ENCODE peak calls at places on chromosomes 7 and 10, in five cellular contexts. Q is mesendoderm; R is CD8-positive, alpha-beta memory T cell; W is uterus; I is K562. U is an unnamed sample. For H3K4me1, the result is how much of the 10 kb centered on the place peaks cover.

GRCh38 chr7:1022801-1023465 is 21.4 kb upstream of the GPR146 start:
- DNase-seq in W (no peak), I (no peak), Q (no peak), R (no peak), U (no peak)

GRCh38 chr7:106767073-106767472 is 98.0 kb upstream of the PIK3CG start:
- DNase-seq in Q (no peak), I (no peak), W (no peak), R (no peak), U (no peak)

GRCh38 chr10:52318822-52319464 is 4.9 kb downstream of the DKK1 start:
- DNase-seq in W (no peak), R (no peak), I (no peak), Q (no peak), U (no peak)

GRCh38 chr10:129964611-129965417 is 740 bp upstream of the EBF3 start:
- DNase-seq in W (no peak), R (no peak), I (no peak), Q (no peak), U (no peak)

GRCh38 chr10:17059197-17059688 is 70.4 kb downstream of the CUBN start:
- DNase-seq in I (no peak), W (no peak), Q (no peak), R (no peak), U (no peak)

GRCh38 chr7:48280100-48280499 is 108.8 kb downstream of the ABCA13 start:
- DNase-seq in R (no peak), W (no peak), I (no peak), Q (no peak), U (no peak)

GRCh38 chr7:50953303-50953702 is 170.6 kb upstream of the GRB10 start:
- DNase-seq in I (no peak), W (no peak), R (no peak), Q (no peak), U (no peak)

GRCh38 chr10:75283150-75284096 is 47.7 kb upstream of the COMTD1 start:
- DNase-seq in I (no peak), W (peak), Q (peak), R (no peak), U (no peak)

GRCh38 chr10:89805599-89806013 is 104.2 kb downstream of the KIF20B start:
- DNase-seq in I (no peak), Q (no peak), W (no peak), R (no peak), U (no peak)

GRCh38 chr7:8255680-8256656 is 6.0 kb downstream of the ICA1 start:
- DNase-seq in I (no peak), Q (peak), R (no peak), W (no peak), U (no peak)

GRCh38 chr10:111972109-111972508 is 211.5 kb downstream of the GPAM start:
- DNase-seq in I (no peak), R (no peak), Q (no peak), W (no peak), U (no peak)

GRCh38 chr7:92586403-92586802 is 3.8 kb downstream of the FAM133B start:
- DNase-seq in I (no peak), W (no peak), Q (no peak), R (no peak), U (no peak)

GRCh38 chr7:114048386-114049235 is 129.8 kb upstream of the PPP1R3A start:
- DNase-seq in Q (no peak), I (no peak), R (peak), W (no peak), U (peak)

GRCh38 chr10:82942572-82943091 is 1067.6 kb downstream of the NRG3 start:
- DNase-seq in R (no peak), W (no peak), I (no peak), Q (no peak), U (no peak)

GRCh38 chr10:86401588-86402282 is 35.1 kb upstream of the GRID1 start:
- DNase-seq in W (peak), I (no peak), R (no peak), Q (no peak), U (peak)

GRCh38 chr7:36036590-36036989 is 116.5 kb upstream of the EEPD1 start:
- DNase-seq in I (no peak), W (no peak), R (no peak), Q (peak), U (no peak)

GRCh38 chr7:92044148-92044547 is 90.1 kb downstream of the CYP51A1 start:
- DNase-seq in Q (no peak), W (no peak), R (no peak), I (no peak), U (no peak)

GRCh38 chr7:107998660-107999480 is 4.1 kb downstream of the LAMB1 start:
- DNase-seq in Q (no peak), I (no peak), R (no peak), W (no peak), U (no peak)

GRCh38 chr10:3780766-3781457 is 4.1 kb downstream of the KLF6 start:
- DNase-seq in W (no peak), R (no peak), I (no peak), Q (peak), U (peak)

GRCh38 chr10:68105820-68106219 is 3.5 kb upstream of the MYPN start:
- DNase-seq in I (no peak), R (no peak), Q (no peak), W (no peak), U (no peak)

GRCh38 chr7:45216181-45216580 is 58.6 kb downstream of the RAMP3 start:
- DNase-seq in W (no peak), R (no peak), Q (no peak), I (no peak), U (no peak)

GRCh38 chr7:48637382-48637781 is 287.0 kb upstream of the CDC14C start:
- DNase-seq in Q (peak), R (no peak), W (no peak), I (no peak), U (no peak)

GRCh38 chr7:107032050-107032449 is 12.5 kb upstream of the PRKAR2B start:
- DNase-seq in I (no peak), R (no peak), Q (no peak), W (no peak), U (no peak)

GRCh38 chr10:70158113-70158512 is 11.6 kb upstream of the TYSND1 start:
- DNase-seq in I (peak), Q (no peak), W (no peak), R (no peak), U (no peak)

GRCh38 chr10:71266147-71266917 is 52.7 kb upstream of the SLC29A3 start:
- DNase-seq in W (peak), R (no peak), I (peak), Q (peak), U (no peak)

GRCh38 chr7:5284304-5285281 is 1.9 kb downstream of the SLC29A4 start:
- DNase-seq in R (no peak), Q (peak), I (peak), W (no peak), U (no peak)

GRCh38 chr10:130438861-130439260 is 302.7 kb downstream of the GLRX3 start:
- DNase-seq in Q (no peak), I (no peak), W (no peak), R (no peak), U (no peak)

GRCh38 chr7:151632750-151633515 is 113.2 kb upstream of the RHEB start:
- DNase-seq in R (peak), W (peak), I (no peak), Q (peak), U (peak)

GRCh38 chr10:110446954-110447608 is 50.6 kb upstream of the DUSP5 start:
- DNase-seq in R (no peak), Q (peak), I (no peak), W (no peak), U (no peak)

GRCh38 chr7:92402920-92403759 is 44.1 kb upstream of the GATAD1 start:
- DNase-seq in I (no peak), W (no peak), R (no peak), Q (peak), U (no peak)

GRCh38 chr10:97336942-97337719 is 2.6 kb upstream of the FRAT2 start:
- DNase-seq in I (no peak), W (no peak), Q (peak), R (no peak), U (no peak)

GRCh38 chr7:151748733-151749132 is 128.2 kb downstream of the PRKAG2 start:
- DNase-seq in I (no peak), W (no peak), Q (no peak), R (no peak), U (no peak)

GRCh38 chr7:128921866-128922440 is 11.4 kb upstream of the KCP start:
- DNase-seq in I (no peak), Q (no peak), R (no peak), W (no peak), U (no peak)

GRCh38 chr7:139830292-139830691 is 1.2 kb downstream of the TBXAS1 start:
- DNase-seq in R (no peak), I (no peak), W (no peak), Q (no peak), U (no peak)

GRCh38 chr10:35416628-35417625 is 80.6 kb downstream of the CCNY start:
- DNase-seq in Q (peak), I (no peak), R (no peak), W (peak), U (no peak)

GRCh38 chr10:71369602-71370001 is 27.1 kb upstream of the CDH23 start:
- DNase-seq in W (no peak), Q (no peak), R (no peak), I (no peak), U (no peak)

GRCh38 chr7:30143748-30144251 is 9.0 kb downstream of the MTURN start:
- DNase-seq in W (no peak), R (no peak), I (no peak), Q (no peak), U (no peak)

GRCh38 chr10:29150010-29150409 is 138.9 kb upstream of the LYZL1 start:
- DNase-seq in W (no peak), I (no peak), Q (peak), R (no peak), U (no peak)

GRCh38 chr7:98815313-98815712 is 54.5 kb downstream of the TMEM130 start:
- DNase-seq in W (no peak), Q (no peak), R (no peak), I (no peak), U (no peak)
- H3K4me1 ChIP-seq in W (under half), Q (under half), R (under half), I (under half), U (under half)

GRCh38 chr10:452512-453504 is 236.7 kb downstream of the DIP2C start:
- DNase-seq in Q (no peak), I (no peak), W (no peak), R (no peak), U (no peak)

GRCh38 chr10:454860-455259 is 234.6 kb downstream of the DIP2C start:
- DNase-seq in Q (peak), R (no peak), W (peak), I (no peak), U (no peak)

GRCh38 chr10:451021-451471 is 238.4 kb downstream of the DIP2C start:
- DNase-seq in Q (no peak), W (no peak), R (peak), I (no peak), U (peak)

GRCh38 chr10:451856-452255 is 237.6 kb downstream of the DIP2C start:
- DNase-seq in W (no peak), R (no peak), Q (no peak), I (no peak), U (no peak)

GRCh38 chr10:450463-450862 is 239.0 kb downstream of the DIP2C start:
- DNase-seq in Q (no peak), W (no peak), R (no peak), I (no peak), U (no peak)
- H3K27ac ChIP-seq in Q (no peak), W (no peak), R (no peak), I (no peak), U (peak)

GRCh38 chr10:114525368-114525949 is 121.2 kb upstream of the AFAP1L2 start:
- DNase-seq in I (no peak), R (peak), W (peak), Q (peak), U (peak)
- H3K4me1 ChIP-seq in I (under half), R (half or more), W (under half), Q (under half), U (under half)

GRCh38 chr10:116655573-116655972 is 34.8 kb downstream of the PNLIPRP2 start:
- DNase-seq in Q (peak), R (no peak), I (no peak), W (no peak), U (no peak)

GRCh38 chr10:116659049-116659670 is 38.4 kb downstream of the PNLIPRP2 start:
- DNase-seq in R (no peak), I (no peak), Q (no peak), W (no peak), U (no peak)

GRCh38 chr10:116660860-116661259 is 40.1 kb downstream of the PNLIPRP2 start:
- DNase-seq in W (no peak), I (no peak), R (no peak), Q (no peak), U (no peak)

GRCh38 chr10:116654816-116655215 is 34.1 kb downstream of the PNLIPRP2 start:
- DNase-seq in I (peak), Q (peak), R (no peak), W (no peak), U (no peak)

DNA sequence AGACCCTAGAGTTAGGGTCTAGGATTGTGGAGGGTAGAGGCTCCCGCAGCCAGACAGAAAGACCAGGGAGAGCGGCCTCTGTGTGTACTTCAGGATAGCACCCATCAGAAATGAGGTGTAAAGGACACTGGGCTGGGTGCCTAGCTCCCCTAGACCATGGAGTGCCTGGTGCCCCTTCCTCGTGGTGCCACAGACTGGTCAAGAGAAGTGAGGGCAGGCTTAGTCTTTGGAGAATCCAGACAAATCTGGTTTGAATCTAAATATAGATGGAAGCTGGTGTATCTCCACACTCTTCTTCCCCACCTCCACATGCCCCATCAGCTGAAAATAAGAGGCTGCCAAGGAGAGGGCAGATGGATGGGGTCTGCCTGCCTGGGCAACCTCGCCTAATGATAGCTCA is 37.4 kb downstream of the PNLIPRP2 start:
- DNase-seq in R (no peak), Q (no peak), I (no peak), W (no peak), U (no peak)
- H3K27ac ChIP-seq in R (no peak), Q (no peak), I (no peak), W (no peak), U (no peak)

DNA sequence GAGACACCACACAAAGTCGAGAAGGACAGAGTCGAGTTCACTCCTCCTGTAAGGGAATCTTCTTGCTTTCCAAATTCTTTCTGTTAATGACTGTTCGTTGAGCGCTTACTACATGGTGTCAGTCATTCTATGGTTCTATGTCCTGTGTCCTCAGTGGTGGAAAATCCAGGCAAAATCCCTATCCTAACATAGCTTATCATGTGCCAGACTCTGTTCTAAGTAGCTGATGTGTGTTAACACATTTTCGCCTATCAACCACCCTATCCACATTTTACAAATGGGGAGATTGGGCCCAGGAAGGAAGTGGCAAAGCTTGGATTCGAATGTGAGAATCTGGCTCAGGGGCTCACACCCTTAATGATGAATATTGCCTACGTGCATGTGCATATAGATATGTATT is 280.1 kb downstream of the GATA3 start:
- DNase-seq in W (no peak), I (no peak), Q (peak), R (no peak), U (no peak)
- H3K4me1 ChIP-seq in W (under half), I (under half), Q (under half), R (under half), U (under half)

DNA sequence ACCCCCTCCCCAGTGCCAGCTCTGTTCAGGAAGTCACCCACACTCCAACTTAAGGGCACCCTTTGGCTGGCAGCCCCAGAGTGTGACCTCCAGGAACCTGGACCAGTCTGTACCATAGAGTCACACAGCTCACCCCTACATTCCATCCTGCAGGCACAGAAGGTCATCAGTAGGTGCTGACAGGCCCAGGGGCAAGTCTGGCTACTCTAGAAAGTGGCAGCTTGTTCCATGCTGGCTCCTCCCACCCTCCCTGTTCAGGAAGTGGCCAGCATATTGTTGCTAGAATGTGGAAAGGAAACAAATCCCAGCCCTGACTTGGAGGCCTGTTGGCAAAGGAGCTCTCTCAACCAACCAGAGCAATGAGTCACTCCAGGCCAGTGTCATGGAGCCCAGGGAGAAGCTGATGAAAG is 3.2 kb upstream of the NCOA4 start:
- DNase-seq in Q (peak), R (no peak), I (no peak), W (peak), U (no peak)
- H3K27ac ChIP-seq in Q (no peak), R (no peak), I (peak), W (no peak), U (no peak)

GRCh38 chr10:132465889-132466519 is 69.0 kb downstream of the PWWP2B start:
- DNase-seq in I (no peak), W (no peak), R (no peak), Q (no peak), U (no peak)
- H3K4me1 ChIP-seq in I (under half), W (half or more), R (under half), Q (under half), U (under half)

DNA sequence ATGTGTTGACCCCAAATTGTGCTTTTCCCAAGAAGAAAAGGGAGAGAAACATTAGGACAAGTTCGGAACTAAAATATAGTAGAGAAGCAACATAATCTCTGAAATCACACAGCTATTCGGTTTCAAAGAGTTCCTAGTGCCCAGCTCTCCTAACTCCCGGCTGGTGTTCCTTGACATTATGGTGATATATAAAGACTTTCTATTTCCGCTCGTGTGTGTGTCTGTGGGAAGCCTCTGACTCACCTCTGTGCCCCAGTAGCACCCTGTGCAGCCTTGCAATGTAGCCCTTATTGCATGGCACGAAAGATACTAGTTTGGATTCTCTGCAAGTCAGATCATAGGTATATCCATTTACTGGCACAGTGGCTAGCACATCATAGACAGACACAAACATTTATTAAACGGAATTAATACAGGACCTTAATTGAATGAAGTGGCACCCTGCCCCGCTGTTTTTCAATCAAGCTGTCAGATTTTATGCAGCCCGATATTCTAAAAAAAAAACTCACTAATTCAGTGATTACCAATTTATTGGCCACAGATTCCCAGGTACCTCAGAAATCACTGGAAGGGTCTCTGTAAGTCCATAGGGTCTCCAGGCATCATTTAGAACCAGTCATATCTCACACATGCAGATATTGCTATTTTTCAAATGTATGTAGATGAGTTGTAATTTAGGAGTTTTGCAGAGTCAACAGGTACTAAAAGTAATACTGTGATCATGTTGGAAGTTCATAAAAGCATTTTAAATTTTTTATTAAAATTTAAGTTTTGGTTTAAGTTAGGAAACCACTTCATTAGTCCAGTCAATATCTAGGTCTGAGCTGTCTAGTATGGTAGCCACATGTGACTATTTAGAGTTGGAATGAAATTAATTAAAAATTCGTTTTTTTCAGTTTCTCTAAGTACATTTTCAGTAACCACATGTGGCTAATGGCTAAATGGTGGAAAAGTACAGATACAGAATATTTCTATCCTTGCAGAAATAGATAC is 43.3 kb downstream of the SFTPD start:
- DNase-seq in Q (peak), W (no peak), R (no peak), I (no peak), U (peak)
- H3K27ac ChIP-seq in Q (peak), W (peak), R (no peak), I (no peak), U (no peak)

U was measured in CD4-positive, CD25-positive, alpha-beta regulatory T cell.